ENCODE peak calls at places on chromosomes 11 and 22, in five cellular contexts. G is heart right ventricle, C is cardiac muscle cell, B is pancreas, V is upper lobe of right lung. L is an unnamed sample. For H3K27me3, the result is how much of the 10 kb centered on the place peaks cover.

GRCh38 chr22:37171662-37172061 is 16.4 kb downstream of the C1QTNF6 start:
- DNase-seq in C (no peak), G (no peak), V (no peak), B (no peak), L (no peak)

GRCh38 chr11:104060004-104060403 is 23.6 kb downstream of the DDI1 start:
- DNase-seq in B (no peak), V (no peak), G (no peak), C (peak), L (no peak)

GRCh38 chr11:86115542-86116385 is 46.9 kb upstream of the PICALM start:
- DNase-seq in V (no peak), B (no peak), G (no peak), C (no peak), L (no peak)

GRCh38 chr11:63620928-63621539 is 6.8 kb upstream of the PLAAT3 start:
- DNase-seq in C (no peak), V (no peak), G (no peak), B (no peak), L (no peak)

GRCh38 chr11:1139441-1140066 is 18.2 kb upstream of the MUC5AC start:
- DNase-seq in V (no peak), B (no peak), G (no peak), C (peak), L (no peak)

GRCh38 chr22:38657248-38657909 is 941 bp downstream of the CBY1 start:
- DNase-seq in B (peak), V (no peak), G (no peak), C (peak), L (no peak)

GRCh38 chr11:62832346-62833234 is at the start of gene TEX54:
- DNase-seq in V (peak), C (no peak), G (peak), B (no peak), L (no peak)

GRCh38 chr11:128336203-128336602 is 251.2 kb downstream of the ETS1 start:
- DNase-seq in V (no peak), C (peak), B (no peak), G (peak), L (peak)

GRCh38 chr11:22163394-22163797 is 29.5 kb upstream of the ANO5 start:
- DNase-seq in V (peak), C (peak), G (peak), B (no peak), L (no peak)

GRCh38 chr11:14905104-14906033 is 13.3 kb upstream of the CYP2R1 start:
- DNase-seq in C (peak), B (peak), G (peak), V (peak), L (no peak)

GRCh38 chr22:35539910-35540599 is 576 bp upstream of the RASD2 start:
- DNase-seq in G (peak), B (peak), V (peak), C (peak), L (no peak)

GRCh38 chr22:36938028-36938425 is 24.6 kb downstream of the CSF2RB start:
- DNase-seq in C (no peak), G (no peak), B (no peak), V (peak), L (no peak)

GRCh38 chr22:48866906-48867597 is 960.6 kb downstream of the BRD1 start:
- DNase-seq in B (no peak), V (peak), G (no peak), C (no peak), L (no peak)

GRCh38 chr22:45911601-45912271 is 65.2 kb downstream of the WNT7B start:
- DNase-seq in C (peak), B (no peak), G (peak), V (peak), L (no peak)

GRCh38 chr11:41872458-41872857 is 413.0 kb upstream of the LRRC4C start:
- DNase-seq in B (no peak), G (no peak), V (no peak), C (no peak), L (no peak)

GRCh38 chr11:61955031-61955415 is 4.9 kb downstream of the BEST1 start:
- DNase-seq in G (peak), C (peak), V (peak), B (peak), L (no peak)

GRCh38 chr22:20039683-20040325 is 18.9 kb downstream of the TANGO2 start:
- DNase-seq in V (no peak), G (no peak), C (no peak), B (no peak), L (no peak)

GRCh38 chr11:94767701-94768601 is at the start of gene AMOTL1:
- DNase-seq in V (peak), B (peak), C (peak), G (peak), L (peak)

GRCh38 chr11:46335858-46336600 is 11.2 kb upstream of the DGKZ start:
- DNase-seq in C (no peak), G (no peak), V (no peak), B (no peak), L (no peak)

GRCh38 chr11:16891964-16892363 is 122.2 kb downstream of the PLEKHA7 start:
- DNase-seq in B (no peak), C (peak), G (no peak), V (no peak), L (no peak)

GRCh38 chr22:17095538-17095937 is 10.7 kb downstream of the IL17RA start:
- DNase-seq in G (no peak), C (no peak), B (no peak), V (peak), L (no peak)

GRCh38 chr11:105588001-105588400 is 21.9 kb upstream of the GRIA4 start:
- DNase-seq in C (peak), V (no peak), G (no peak), B (no peak), L (peak)

GRCh38 chr11:2122222-2122906 is 16.8 kb downstream of the IGF2 start:
- DNase-seq in B (no peak), C (peak), G (no peak), V (no peak), L (no peak)

GRCh38 chr11:65695459-65696241 is 16.4 kb upstream of the KAT5 start:
- DNase-seq in C (peak), B (peak), V (no peak), G (peak), L (peak)

GRCh38 chr11:8354622-8355417 is 91.1 kb upstream of the LMO1 start:
- DNase-seq in G (no peak), B (no peak), V (peak), C (peak), L (no peak)

GRCh38 chr11:125603207-125603606 is 10.6 kb downstream of the STT3A start:
- DNase-seq in V (no peak), C (no peak), B (no peak), G (no peak), L (no peak)

GRCh38 chr11:70493089-70493474 is 94.8 kb downstream of the CTTN start:
- DNase-seq in B (no peak), G (no peak), C (no peak), V (peak), L (no peak)

GRCh38 chr11:47867821-47868220 is 19.7 kb upstream of the NUP160 start:
- DNase-seq in G (no peak), C (peak), B (no peak), V (no peak), L (no peak)

GRCh38 chr11:111387318-111387863 is 8.3 kb upstream of the POU2AF1 start:
- DNase-seq in G (no peak), B (peak), V (peak), C (no peak), L (no peak)

GRCh38 chr11:36564376-36565032 is 3.3 kb upstream of the RAG1 start:
- DNase-seq in V (no peak), B (peak), G (peak), C (peak), L (no peak)

GRCh38 chr11:31636983-31637382 is 127.4 kb downstream of the ELP4 start:
- DNase-seq in V (no peak), G (no peak), B (no peak), C (no peak), L (no peak)

GRCh38 chr11:37199082-37199481 is 601.0 kb upstream of the RAG2 start:
- DNase-seq in V (no peak), C (no peak), G (no peak), B (no peak), L (no peak)

GRCh38 chr22:17222503-17222902 is 3.3 kb upstream of the ADA2 start:
- DNase-seq in G (no peak), B (no peak), C (no peak), V (no peak), L (no peak)

GRCh38 chr11:112630496-112630895 is 330.7 kb upstream of the NCAM1 start:
- DNase-seq in V (no peak), C (no peak), G (no peak), B (no peak), L (no peak)

GRCh38 chr11:12914401-12914912 is 94.7 kb upstream of the RASSF10 start:
- DNase-seq in V (peak), G (peak), B (peak), C (peak), L (no peak)

GRCh38 chr11:130118636-130119387 is 40.8 kb upstream of the ST14 start:
- DNase-seq in V (no peak), B (no peak), G (no peak), C (no peak), L (no peak)

GRCh38 chr11:3984896-3985295 is 109.7 kb upstream of the RRM1 start:
- DNase-seq in C (peak), G (no peak), B (no peak), V (no peak), L (no peak)

GRCh38 chr11:38582756-38583155 is 1984.7 kb upstream of the RAG2 start:
- DNase-seq in V (no peak), B (no peak), C (no peak), G (no peak), L (no peak)
- TF ChIP-seq CTCF in V (no peak), B (no peak), C (no peak), G (no peak), L (no peak)

GRCh38 chr11:120343429-120343828 is 7.2 kb downstream of the ARHGEF12 start:
- DNase-seq in V (no peak), C (no peak), B (no peak), G (peak), L (no peak)
- H3K27me3 ChIP-seq in V (under half), C (under half), B (under half), G (under half), L (under half)

GRCh38 chr11:84522331-84522730 is 1104.8 kb downstream of the DLG2 start:
- DNase-seq in C (peak), B (no peak), V (no peak), G (no peak), L (no peak)

GRCh38 chr11:84518601-84519183 is 1108.5 kb downstream of the DLG2 start:
- DNase-seq in G (no peak), B (no peak), C (no peak), V (no peak), L (no peak)

GRCh38 chr11:84526250-84526649 is 1100.9 kb downstream of the DLG2 start:
- DNase-seq in V (no peak), C (no peak), B (no peak), G (no peak), L (no peak)

GRCh38 chr11:84524422-84525051 is 1102.6 kb downstream of the DLG2 start:
- DNase-seq in C (peak), V (no peak), B (no peak), G (no peak), L (no peak)
- TF ChIP-seq CTCF in C (peak), V (peak), B (peak), G (peak), L (peak)

GRCh38 chr11:18791175-18792065 is at the start of gene PTPN5:
- DNase-seq in V (no peak), B (no peak), G (no peak), C (peak), L (no peak)

GRCh38 chr11:18789942-18790341 is 1.7 kb downstream of the PTPN5 start:
- DNase-seq in C (no peak), B (no peak), G (no peak), V (no peak), L (no peak)

GRCh38 chr11:18792827-18793226 is 1.2 kb upstream of the PTPN5 start:
- DNase-seq in G (no peak), C (no peak), B (no peak), V (no peak), L (no peak)

GRCh38 chr11:18790820-18791174 is 801 bp downstream of the PTPN5 start:
- DNase-seq in V (no peak), B (no peak), G (no peak), C (no peak), L (no peak)

DNA sequence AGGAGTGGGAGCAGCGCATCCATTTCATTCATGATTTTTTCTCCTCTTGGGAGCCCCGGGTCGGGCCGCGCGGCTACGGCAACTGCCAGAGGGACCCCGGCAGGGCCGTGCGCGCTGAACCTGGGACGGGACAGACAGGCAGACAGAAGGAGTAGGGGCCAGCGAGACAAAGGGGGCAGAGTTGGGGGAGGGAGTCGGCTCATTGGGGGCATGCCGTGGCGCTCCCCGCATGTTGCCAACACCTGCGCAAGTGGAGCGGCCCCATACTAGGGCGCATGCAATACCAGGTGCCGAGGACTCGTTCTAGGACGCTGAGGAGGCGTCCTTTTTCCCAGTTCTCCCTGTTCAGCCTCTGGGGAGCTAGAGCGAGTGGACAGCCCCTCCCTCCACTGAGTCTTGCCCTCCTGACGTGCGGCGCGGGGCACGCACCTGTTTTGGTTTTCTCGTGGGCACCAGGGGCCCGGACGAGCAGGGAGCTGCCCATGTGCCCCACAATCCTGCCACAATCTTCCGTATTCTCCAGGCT is 531 bp upstream of the PTPN5 start:
- DNase-seq in B (no peak), C (peak), G (no peak), V (no peak), L (no peak)
- H3K27me3 ChIP-seq in B (under half), C (half or more), G (under half), V (half or more), L (under half)

L was measured in kidney epithelial cell.